ENCODE peak calls at places on chromosome 20, in seven cellular contexts. O is psoas muscle, T is HAP-1, E is transverse colon, U is pancreas, N is heart right ventricle, M is cardiac muscle cell. B is an unnamed sample. For H3K4me1, the result is how much of the 10 kb centered on the place peaks cover.

GRCh38 chr20:23658989-23659609 is 21.3 kb upstream of the CST3 start:
- DNase-seq in O (no peak), T (no peak), E (no peak), U (no peak), N (no peak), M (no peak), B (no peak)

GRCh38 chr20:23157741-23158140 is 71.6 kb upstream of the CD93 start:
- DNase-seq in O (no peak), T (no peak), E (no peak), U (no peak), N (no peak), M (no peak), B (no peak)

GRCh38 chr20:32439132-32439829 is 81.2 kb downstream of the ASXL1 start:
- DNase-seq in O (no peak), T (no peak), E (peak), U (no peak), N (no peak), M (peak), B (no peak)

GRCh38 chr20:47544240-47544639 is 42.6 kb downstream of the NCOA3 start:
- DNase-seq in O (no peak), T (no peak), E (no peak), U (no peak), N (no peak), M (peak), B (no peak)

GRCh38 chr20:25237610-25238318 is 10.1 kb upstream of the PYGB start:
- DNase-seq in O (peak), T (no peak), E (peak), U (no peak), N (no peak), M (peak), B (no peak)

GRCh38 chr20:39117486-39117885 is 155.3 kb downstream of the DHX35 start:
- DNase-seq in O (no peak), T (no peak), E (no peak), U (no peak), N (no peak), M (peak), B (no peak)

GRCh38 chr20:48530957-48531356 is 296.8 kb downstream of the PREX1 start:
- DNase-seq in O (no peak), T (no peak), E (no peak), U (no peak), N (no peak), M (no peak), B (no peak)

GRCh38 chr20:45963059-45964011 is 8.7 kb downstream of the ZNF335 start:
- DNase-seq in O (peak), T (no peak), E (no peak), U (peak), N (no peak), M (peak), B (no peak)

GRCh38 chr20:5642155-5642981 is 107.8 kb upstream of the SHLD1 start:
- DNase-seq in O (no peak), T (no peak), E (peak), U (no peak), N (peak), M (peak), B (no peak)

GRCh38 chr20:10490706-10491105 is 55.6 kb downstream of the SLX4IP start:
- DNase-seq in O (no peak), T (no peak), E (no peak), U (no peak), N (no peak), M (no peak), B (no peak)

GRCh38 chr20:47330933-47331708 is 25.4 kb downstream of the ZMYND8 start:
- DNase-seq in O (no peak), T (no peak), E (peak), U (no peak), N (no peak), M (peak), B (no peak)

GRCh38 chr20:53957421-53958172 is 112.8 kb downstream of the BCAS1 start:
- DNase-seq in O (no peak), T (no peak), E (no peak), U (no peak), N (no peak), M (peak), B (no peak)

GRCh38 chr20:25399038-25399430 is 8.4 kb upstream of the ABHD12 start:
- DNase-seq in O (no peak), T (peak), E (peak), U (no peak), N (peak), M (peak), B (peak)

GRCh38 chr20:59010995-59011873 is 4.2 kb upstream of the CTSZ start:
- DNase-seq in O (no peak), T (no peak), E (no peak), U (no peak), N (peak), M (peak), B (no peak)

GRCh38 chr20:46894579-46894958 is at the start of gene EYA2:
- DNase-seq in O (peak), T (no peak), E (peak), U (no peak), N (no peak), M (peak), B (peak)

GRCh38 chr20:50813801-50814200 is 18.9 kb downstream of the BCAS4 start:
- DNase-seq in O (no peak), T (no peak), E (no peak), U (no peak), N (no peak), M (no peak), B (no peak)

GRCh38 chr20:31713312-31714049 is 9.2 kb downstream of the BCL2L1 start:
- DNase-seq in O (peak), T (no peak), E (peak), U (no peak), N (peak), M (peak), B (no peak)

GRCh38 chr20:7773511-7773910 is 166.7 kb downstream of the HAO1 start:
- DNase-seq in O (no peak), T (no peak), E (no peak), U (no peak), N (no peak), M (no peak), B (no peak)

GRCh38 chr20:23596856-23597255 is 8.9 kb downstream of the CST9 start:
- DNase-seq in O (no peak), T (peak), E (no peak), U (no peak), N (no peak), M (peak), B (no peak)

GRCh38 chr20:40046703-40047102 is 642.3 kb downstream of the MAFB start:
- DNase-seq in O (no peak), T (no peak), E (no peak), U (no peak), N (no peak), M (no peak), B (no peak)

GRCh38 chr20:61497029-61497627 is 245.1 kb downstream of the CDH4 start:
- DNase-seq in O (no peak), T (no peak), E (no peak), U (no peak), N (no peak), M (no peak), B (no peak)

GRCh38 chr20:59825944-59826759 is 107.3 kb downstream of the SYCP2 start:
- DNase-seq in O (no peak), T (no peak), E (peak), U (no peak), N (no peak), M (no peak), B (no peak)

GRCh38 chr20:48659888-48660287 is 167.9 kb downstream of the PREX1 start:
- DNase-seq in O (no peak), T (no peak), E (no peak), U (no peak), N (no peak), M (no peak), B (no peak)

GRCh38 chr20:50172347-50173013 is 18.1 kb upstream of the CEBPB start:
- DNase-seq in O (peak), T (no peak), E (peak), U (peak), N (peak), M (peak), B (peak)

GRCh38 chr20:11861479-11861878 is 56.2 kb upstream of the BTBD3 start:
- DNase-seq in O (no peak), T (no peak), E (no peak), U (no peak), N (peak), M (no peak), B (no peak)

DNA sequence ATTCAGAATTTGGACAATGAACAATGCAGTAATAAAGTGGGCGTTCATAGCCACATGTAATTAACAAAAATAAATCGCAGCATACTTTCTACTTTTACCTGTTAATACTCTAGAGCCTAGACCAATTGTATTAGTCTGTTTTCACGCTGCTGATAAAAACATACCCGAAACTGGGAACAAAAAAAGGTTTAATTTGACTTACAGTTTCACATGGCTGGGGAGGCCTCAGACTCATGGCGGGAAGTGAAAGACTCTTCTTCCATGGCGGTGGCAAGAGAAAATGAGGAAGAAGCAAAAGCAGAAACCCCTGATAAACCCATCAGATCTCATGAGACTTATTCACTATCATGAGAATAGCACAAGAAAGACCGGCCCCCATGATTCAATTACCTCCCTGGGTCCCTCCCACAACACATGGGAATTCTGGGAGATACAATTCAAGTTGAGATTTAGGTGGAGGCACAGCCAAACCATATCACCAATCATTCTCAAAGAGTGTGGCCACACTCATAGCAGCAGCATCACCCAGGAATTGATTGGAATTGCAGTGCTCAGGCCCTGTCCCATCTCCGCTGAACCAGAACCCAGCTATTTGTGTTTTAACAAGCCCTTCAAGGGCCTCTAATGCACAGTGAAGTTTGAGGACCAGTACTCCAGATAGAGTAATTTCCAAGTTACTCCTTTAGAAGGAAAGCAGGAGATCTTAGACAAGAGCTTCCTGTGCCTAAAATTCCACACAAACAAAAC is 650.0 kb downstream of the KIF16B start:
- DNase-seq in O (no peak), T (no peak), E (no peak), U (no peak), N (no peak), M (no peak), B (no peak)
- H3K4me1 ChIP-seq in O (under half), T (under half), E (under half), U (under half), N (under half), M (under half), B (under half)

GRCh38 chr20:34949120-34949519 is 6.5 kb downstream of the GSS start:
- DNase-seq in O (no peak), T (no peak), E (peak), U (no peak), N (no peak), M (no peak), B (no peak)
- H3K4me1 ChIP-seq in O (under half), T (under half), E (under half), U (under half), N (under half), M (under half), B (under half)

GRCh38 chr20:36881888-36882287 is 6.0 kb downstream of the TLDC2 start:
- DNase-seq in O (no peak), T (no peak), E (peak), U (peak), N (no peak), M (no peak), B (no peak)

GRCh38 chr20:36886859-36887778 is 11.2 kb downstream of the TLDC2 start:
- DNase-seq in O (peak), T (peak), E (peak), U (peak), N (peak), M (peak), B (peak)

GRCh38 chr20:36881331-36881730 is 5.4 kb downstream of the TLDC2 start:
- DNase-seq in O (no peak), T (no peak), E (no peak), U (peak), N (no peak), M (no peak), B (no peak)

GRCh38 chr20:36885355-36885754 is 9.4 kb downstream of the TLDC2 start:
- DNase-seq in O (no peak), T (no peak), E (no peak), U (no peak), N (no peak), M (no peak), B (no peak)

DNA sequence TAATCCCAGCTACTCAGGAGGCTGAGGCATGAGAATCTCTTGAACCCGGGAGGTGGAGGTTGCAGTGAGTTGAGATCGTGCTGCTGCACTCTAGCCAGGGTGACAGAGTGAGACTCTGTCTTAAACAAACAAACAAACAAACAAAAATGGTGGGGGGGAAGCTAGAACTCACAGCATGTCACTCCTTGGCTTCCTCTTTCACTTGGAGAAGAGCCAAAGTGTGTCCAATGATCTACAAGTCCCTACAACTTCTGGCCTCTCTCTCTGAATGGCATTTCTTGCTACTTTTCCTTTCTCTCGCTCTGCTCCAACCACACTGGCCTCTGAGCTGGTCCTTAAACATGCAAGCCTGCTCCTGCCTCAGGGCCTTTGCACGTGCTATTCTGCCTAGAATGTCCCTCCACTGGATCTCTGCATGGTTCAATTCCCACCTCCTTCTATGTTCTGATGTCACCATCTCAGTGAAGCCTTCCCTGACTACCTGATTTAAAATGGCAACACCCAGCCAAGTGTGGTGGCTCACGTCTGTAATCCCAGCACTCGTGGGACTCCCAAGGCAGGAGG is 8.1 kb downstream of the TLDC2 start:
- DNase-seq in O (no peak), T (no peak), E (no peak), U (no peak), N (no peak), M (no peak), B (no peak)
- H3K4me1 ChIP-seq in O (under half), T (under half), E (under half), U (under half), N (under half), M (under half), B (under half)

GRCh38 chr20:44182863-44183262 is 4.1 kb downstream of the JPH2 start:
- DNase-seq in O (no peak), T (no peak), E (no peak), U (no peak), N (no peak), M (no peak), B (no peak)
- H3K4me1 ChIP-seq in O (half or more), T (under half), E (under half), U (under half), N (under half), M (half or more), B (under half)

GRCh38 chr20:62926229-62927127 is at the start of gene DIDO1:
- DNase-seq in O (peak), T (peak), E (peak), U (peak), N (peak), M (peak), B (peak)

GRCh38 chr20:62928246-62928939 is 2.1 kb upstream of the DIDO1 start:
- DNase-seq in O (no peak), T (no peak), E (peak), U (no peak), N (no peak), M (no peak), B (no peak)

GRCh38 chr20:62929051-62929538 is 2.8 kb upstream of the DIDO1 start:
- DNase-seq in O (peak), T (no peak), E (peak), U (peak), N (peak), M (peak), B (no peak)

GRCh38 chr20:62925420-62926228 is 681 bp downstream of the DIDO1 start:
- DNase-seq in O (peak), T (no peak), E (peak), U (no peak), N (no peak), M (peak), B (no peak)

DNA sequence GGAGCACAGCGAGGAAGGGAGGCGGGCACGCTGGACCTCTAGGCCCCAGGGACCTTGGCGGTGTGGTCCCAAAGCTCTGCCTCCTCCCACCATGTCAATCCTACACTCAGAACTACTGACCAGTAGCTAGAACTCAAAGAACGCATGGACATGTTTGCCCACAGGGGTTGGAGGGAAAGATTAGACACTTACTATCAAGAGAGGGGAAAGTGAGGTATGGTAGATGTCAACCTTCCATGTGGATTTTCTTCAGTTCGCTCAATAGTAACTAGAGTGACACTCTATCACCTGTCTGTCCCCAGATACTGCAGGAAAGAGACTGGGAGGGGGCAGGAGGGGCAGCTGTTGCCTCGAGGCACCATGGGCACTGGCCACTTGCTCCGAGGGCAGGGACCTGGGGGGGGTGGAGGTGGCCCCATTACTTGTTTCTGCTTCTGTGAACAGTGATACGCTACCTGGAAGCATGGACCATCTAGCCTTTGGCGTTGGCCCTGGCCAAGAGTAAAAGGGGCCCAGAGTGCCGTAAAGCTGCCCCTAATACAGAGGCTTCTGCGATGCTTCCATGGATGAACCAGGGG is 912 bp upstream of the DIDO1 start:
- DNase-seq in O (no peak), T (no peak), E (no peak), U (no peak), N (no peak), M (no peak), B (no peak)
- H3K4me1 ChIP-seq in O (half or more), T (under half), E (half or more), U (under half), N (half or more), M (under half), B (under half)

GRCh38 chr20:3358676-3359340 is 48.7 kb downstream of the DNAAF9 start:
- DNase-seq in O (no peak), T (peak), E (no peak), U (no peak), N (no peak), M (no peak), B (no peak)
- H3K4me1 ChIP-seq in O (under half), T (under half), E (under half), U (under half), N (under half), M (under half), B (under half)

DNA sequence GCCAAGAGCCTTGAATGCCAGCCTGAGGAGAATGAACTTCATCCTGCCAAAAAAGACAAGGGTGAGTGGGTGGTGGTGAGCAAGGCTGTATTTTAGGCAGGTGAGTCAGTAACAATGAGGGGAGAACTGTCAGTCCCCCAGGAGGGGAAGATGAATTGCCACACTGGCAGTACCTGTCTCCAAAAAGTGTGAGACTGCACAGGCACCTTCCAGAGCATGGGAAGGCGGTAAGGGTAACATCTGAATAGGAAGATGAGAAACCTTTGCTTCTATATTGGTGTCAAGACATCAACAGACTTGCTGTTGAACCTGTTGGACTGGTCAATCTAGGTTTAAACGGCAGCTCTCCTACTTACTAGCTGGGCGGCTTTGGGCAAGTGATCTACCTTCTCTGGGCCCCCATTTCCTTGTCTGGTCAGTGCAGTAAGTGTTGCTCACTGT is 30.9 kb downstream of the STK35 start:
- DNase-seq in O (no peak), T (no peak), E (no peak), U (no peak), N (no peak), M (no peak), B (no peak)
- H3K4me1 ChIP-seq in O (half or more), T (under half), E (under half), U (under half), N (half or more), M (under half), B (under half)

DNA sequence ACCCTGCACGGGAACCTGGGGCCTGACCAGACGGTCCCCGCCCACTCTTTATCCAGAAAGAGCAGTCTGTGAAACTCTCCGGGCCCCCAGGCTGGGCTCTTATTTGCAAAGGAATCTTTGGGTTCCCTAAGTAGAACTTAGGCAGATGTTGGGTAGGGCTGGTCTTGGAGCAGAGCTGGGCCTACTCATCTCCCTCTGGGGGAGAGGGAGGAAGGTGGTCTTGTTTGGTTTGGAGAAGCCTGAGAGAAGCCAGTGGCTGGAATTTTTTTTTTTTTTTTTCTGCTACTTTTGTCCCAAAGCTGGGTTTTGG is 829 bp downstream of the PLCG1 start:
- DNase-seq in O (no peak), T (no peak), E (no peak), U (no peak), N (no peak), M (no peak), B (no peak)
- H3K4me1 ChIP-seq in O (half or more), T (under half), E (under half), U (under half), N (half or more), M (under half), B (under half)

GRCh38 chr20:1807394-1807793 is 87.8 kb upstream of the SIRPA start:
- DNase-seq in O (no peak), T (no peak), E (no peak), U (no peak), N (no peak), M (no peak), B (no peak)
- H3K4me1 ChIP-seq in O (under half), T (under half), E (under half), U (under half), N (under half), M (under half), B (under half)

B was measured in neuronal stem cell.